ENCODE peak calls at places on chromosomes 6 and 20, in six cellular contexts. J, X, B, D, R and Z are unnamed samples.

GRCh38 chr6:108419934-108420609 is 125.2 kb downstream of the AFG1L start:
- DNase-seq in J (no peak), X (no peak), B (no peak), D (no peak), R (no peak), Z (no peak)

GRCh38 chr6:39393075-39393474 is 70.6 kb upstream of the KCNK16 start:
- DNase-seq in J (no peak), X (no peak), B (no peak), D (no peak), R (no peak), Z (peak)

GRCh38 chr6:117266948-117267347 is 1.6 kb downstream of the VGLL2 start:
- DNase-seq in J (no peak), X (no peak), B (no peak), D (no peak), R (no peak), Z (peak)

GRCh38 chr20:20439602-20440001 is 71.7 kb downstream of the INSM1 start:
- DNase-seq in J (no peak), X (no peak), B (no peak), D (no peak), R (no peak), Z (no peak)

GRCh38 chr6:13357551-13358075 is 29.3 kb upstream of the TBC1D7 start:
- DNase-seq in J (no peak), X (no peak), B (no peak), D (no peak), R (peak), Z (no peak)

GRCh38 chr20:3738109-3739053 is 5.9 kb downstream of the HSPA12B start:
- DNase-seq in J (no peak), X (no peak), B (no peak), D (no peak), R (no peak), Z (no peak)

GRCh38 chr6:35602133-35602946 is 86.4 kb downstream of the FKBP5 start:
- DNase-seq in J (no peak), X (no peak), B (no peak), D (no peak), R (peak), Z (no peak)

GRCh38 chr20:60559462-60559861 is 601.2 kb downstream of the CDH26 start:
- DNase-seq in J (no peak), X (no peak), B (no peak), D (no peak), R (no peak), Z (peak)

GRCh38 chr6:170344631-170345576 is 38.3 kb downstream of the FAM120B start:
- DNase-seq in J (no peak), X (no peak), B (no peak), D (no peak), R (peak), Z (no peak)

GRCh38 chr20:54340667-54341081 is 132.8 kb downstream of the PFDN4 start:
- DNase-seq in J (no peak), X (no peak), B (no peak), D (no peak), R (peak), Z (no peak)

GRCh38 chr6:7758456-7758855 is 32.6 kb downstream of the BMP6 start:
- DNase-seq in J (no peak), X (no peak), B (no peak), D (peak), R (peak), Z (no peak)

GRCh38 chr20:61608275-61609085 is 356.4 kb downstream of the CDH4 start:
- DNase-seq in J (peak), X (no peak), B (peak), D (no peak), R (no peak), Z (no peak)

GRCh38 chr6:143451531-143451930 is 926 bp downstream of the PEX3 start:
- DNase-seq in J (no peak), X (no peak), B (no peak), D (no peak), R (peak), Z (no peak)

GRCh38 chr6:28789553-28790083 is 134.2 kb downstream of the TRIM27 start:
- DNase-seq in J (peak), X (no peak), B (no peak), D (no peak), R (peak), Z (no peak)

GRCh38 chr6:134373282-134373922 is 55.5 kb upstream of the SGK1 start:
- DNase-seq in J (peak), X (peak), B (peak), D (no peak), R (peak), Z (peak)

GRCh38 chr6:11525468-11526155 is 11.9 kb upstream of the TMEM170B start:
- DNase-seq in J (no peak), X (no peak), B (no peak), D (peak), R (peak), Z (no peak)

GRCh38 chr6:40295251-40295949 is 291.8 kb downstream of the LRFN2 start:
- DNase-seq in J (no peak), X (no peak), B (no peak), D (no peak), R (peak), Z (no peak)

GRCh38 chr20:61701401-61701800 is 364.3 kb downstream of the TAF4 start:
- DNase-seq in J (no peak), X (no peak), B (no peak), D (no peak), R (no peak), Z (no peak)

GRCh38 chr20:62122659-62123449 is 579 bp downstream of the LSM14B start:
- DNase-seq in J (peak), X (no peak), B (peak), D (peak), R (peak), Z (no peak)

GRCh38 chr20:25309395-25310267 is 61.7 kb downstream of the PYGB start:
- DNase-seq in J (no peak), X (no peak), B (no peak), D (peak), R (peak), Z (no peak)

GRCh38 chr6:48777411-48777810 is 666.4 kb upstream of the PTCHD4 start:
- DNase-seq in J (no peak), X (no peak), B (no peak), D (no peak), R (peak), Z (no peak)

GRCh38 chr6:111984081-111984480 is 69.8 kb upstream of the CCN6 start:
- DNase-seq in J (no peak), X (no peak), B (no peak), D (no peak), R (no peak), Z (peak)

DNA sequence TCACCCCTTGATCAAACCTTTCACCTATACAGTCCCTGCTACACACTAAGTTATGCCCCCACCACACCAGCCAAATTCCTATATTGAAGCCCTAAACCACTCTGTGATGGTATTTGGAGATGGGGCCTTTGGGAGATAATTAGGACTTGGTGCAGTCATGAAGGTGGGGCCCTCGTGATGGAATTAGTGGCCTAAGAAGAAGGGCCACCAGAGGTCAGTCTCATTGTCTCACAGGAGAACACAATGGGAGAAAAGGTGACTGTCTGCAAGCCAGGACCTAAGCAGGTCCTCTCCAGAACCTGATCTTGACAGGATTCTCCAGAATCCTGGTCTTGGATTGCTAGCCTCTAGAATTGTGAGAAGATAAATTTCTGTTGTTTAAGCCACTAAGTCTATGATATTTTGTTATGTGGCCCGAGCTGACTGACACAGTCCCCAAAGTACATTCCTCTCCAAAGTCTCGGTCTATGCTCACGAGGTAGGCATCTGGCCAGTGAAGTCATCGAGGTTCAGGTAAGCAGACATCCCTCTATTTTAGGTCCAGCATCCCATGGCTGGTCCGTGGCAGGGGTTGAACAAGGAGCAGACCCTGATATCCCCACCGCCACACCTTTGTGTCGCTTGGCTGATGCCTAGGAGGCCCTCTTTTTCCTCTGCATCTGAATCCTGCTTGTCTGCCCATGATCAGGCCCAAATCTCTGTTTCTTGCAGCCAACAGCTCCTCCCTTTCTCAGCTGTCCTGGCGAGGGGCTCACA is 138.9 kb downstream of the NFATC2 start:
- DNase-seq in J (no peak), X (no peak), B (no peak), D (no peak), R (no peak), Z (no peak)
- H3K4me3 ChIP-seq in J (no peak), X (no peak), B (no peak), D (no peak), R (no peak), Z (no peak)

DNA sequence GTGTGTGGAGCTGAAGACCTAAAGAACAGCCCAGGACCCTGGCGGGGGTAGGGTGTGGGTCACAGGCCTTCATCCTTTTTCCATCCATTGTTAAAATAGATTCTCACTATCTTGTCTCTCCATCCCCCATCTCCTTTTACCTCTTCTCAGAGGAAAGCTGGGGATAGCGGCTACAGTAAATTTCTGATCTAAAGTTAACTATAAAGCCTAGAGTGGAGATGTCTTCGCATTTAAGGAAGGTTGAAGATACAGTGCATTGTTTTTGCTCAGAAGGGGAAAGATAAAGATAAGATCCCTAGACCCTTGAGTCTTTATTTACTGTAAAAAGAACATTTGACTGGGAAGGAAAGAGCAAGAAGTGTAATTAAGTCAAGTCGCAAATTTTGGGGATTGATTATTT is 8.6 kb downstream of the FOXA2 start:
- DNase-seq in J (no peak), X (no peak), B (no peak), D (no peak), R (no peak), Z (no peak)
- H3K4me3 ChIP-seq in J (no peak), X (no peak), B (no peak), D (no peak), R (no peak), Z (no peak)

GRCh38 chr6:145798530-145798929 is 16.1 kb downstream of the FBXO30 start:
- DNase-seq in J (no peak), X (no peak), B (no peak), D (no peak), R (no peak), Z (no peak)

GRCh38 chr6:145802141-145802540 is 12.5 kb downstream of the FBXO30 start:
- DNase-seq in J (no peak), X (no peak), B (no peak), D (no peak), R (no peak), Z (no peak)

DNA sequence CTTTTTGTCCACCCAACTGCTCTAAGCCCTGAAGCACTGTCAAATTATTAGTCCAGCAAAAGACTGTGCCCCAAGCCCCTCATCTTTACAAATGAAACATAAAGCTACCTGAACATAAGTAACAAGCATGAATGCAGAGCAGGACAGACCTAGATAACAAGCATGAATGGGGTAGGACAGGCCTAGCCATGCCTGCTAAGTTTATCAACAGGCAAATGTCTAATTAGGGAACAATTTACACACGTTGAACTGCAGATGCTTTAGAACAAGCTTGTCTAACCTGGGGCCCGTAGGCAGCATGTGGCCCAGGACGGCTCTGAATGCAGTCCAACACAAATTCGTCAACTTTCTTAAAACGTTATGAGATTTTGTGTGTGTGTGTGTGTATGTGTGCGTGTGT is 13.6 kb downstream of the FBXO30 start:
- DNase-seq in J (no peak), X (no peak), B (no peak), D (no peak), R (no peak), Z (no peak)
- H3K4me3 ChIP-seq in J (no peak), X (no peak), B (no peak), D (no peak), R (no peak), Z (no peak)

GRCh38 chr6:24911983-24912382 is 23.8 kb downstream of the RIPOR2 start:
- DNase-seq in J (no peak), X (no peak), B (no peak), D (no peak), R (no peak), Z (peak)
- H3K4me3 ChIP-seq in J (peak), X (peak), B (no peak), D (peak), R (no peak), Z (no peak)

GRCh38 chr20:47506850-47507249 is 5.2 kb downstream of the NCOA3 start:
- DNase-seq in J (no peak), X (no peak), B (no peak), D (no peak), R (no peak), Z (no peak)
- H3K4me3 ChIP-seq in J (peak), X (no peak), B (no peak), D (no peak), R (no peak), Z (no peak)

GRCh38 chr6:159168536-159169192 is 536 bp upstream of the FNDC1 start:
- DNase-seq in J (no peak), X (peak), B (peak), D (peak), R (no peak), Z (no peak)

GRCh38 chr6:159170333-159170672 is 1.1 kb downstream of the FNDC1 start:
- DNase-seq in J (no peak), X (no peak), B (no peak), D (no peak), R (no peak), Z (no peak)

GRCh38 chr6:159170999-159171712 is 2.0 kb downstream of the FNDC1 start:
- DNase-seq in J (no peak), X (peak), B (no peak), D (peak), R (peak), Z (no peak)

GRCh38 chr6:159169193-159169555 is at the start of gene FNDC1:
- DNase-seq in J (peak), X (peak), B (peak), D (peak), R (no peak), Z (no peak)

GRCh38 chr6:159169557-159170332 is 545 bp downstream of the FNDC1 start:
- DNase-seq in J (no peak), X (peak), B (peak), D (peak), R (peak), Z (no peak)
- H3K4me3 ChIP-seq in J (no peak), X (peak), B (peak), D (peak), R (no peak), Z (peak)

GRCh38 chr20:19212524-19213502 is at the start of gene SLC24A3:
- DNase-seq in J (no peak), X (peak), B (peak), D (peak), R (peak), Z (no peak)

GRCh38 chr20:19210426-19211155 is 1.9 kb upstream of the SLC24A3 start:
- DNase-seq in J (no peak), X (no peak), B (no peak), D (no peak), R (peak), Z (no peak)

GRCh38 chr20:19213946-19214490 is 1.6 kb downstream of the SLC24A3 start:
- DNase-seq in J (no peak), X (no peak), B (no peak), D (no peak), R (no peak), Z (no peak)

GRCh38 chr20:19211661-19212523 is 550 bp upstream of the SLC24A3 start:
- DNase-seq in J (no peak), X (no peak), B (peak), D (peak), R (no peak), Z (no peak)

GRCh38 chr20:19211252-19211651 is 1.2 kb upstream of the SLC24A3 start:
- DNase-seq in J (no peak), X (no peak), B (no peak), D (no peak), R (no peak), Z (no peak)
- H3K4me3 ChIP-seq in J (no peak), X (peak), B (peak), D (peak), R (no peak), Z (peak)

GRCh38 chr6:30678964-30679726 is 6.3 kb upstream of the DHX16 start:
- DNase-seq in J (peak), X (peak), B (peak), D (peak), R (peak), Z (peak)
- H3K4me3 ChIP-seq in J (peak), X (peak), B (peak), D (peak), R (no peak), Z (peak)

GRCh38 chr20:1313236-1313964 is 15.5 kb downstream of the SDCBP2 start:
- DNase-seq in J (peak), X (peak), B (peak), D (peak), R (peak), Z (peak)
- H3K4me3 ChIP-seq in J (no peak), X (peak), B (peak), D (peak), R (no peak), Z (peak)